ENCODE peak calls at places on chromosomes 6 and 20, in five cellular contexts. Z is left ventricle myocardium superior; R is iPS DF 6.9; B is activated CD4-positive, alpha-beta T cell treated with anti-CD3 and anti-CD28 coated beads, Interleukin-2, amount 50 U/mL, for 4 hours; M is cardiac fibroblast. W is an unnamed sample.

GRCh38 chr20:59725476-59726119 is 121.3 kb downstream of the PHACTR3 start:
- DNase-seq in M (no peak), Z (no peak), B (no peak), R (no peak), W (no peak)

GRCh38 chr6:168559574-168560098 is 118.7 kb downstream of the SMOC2 start:
- DNase-seq in M (peak), B (no peak), Z (no peak), R (no peak), W (no peak)

GRCh38 chr6:20805027-20805426 is 270.8 kb downstream of the CDKAL1 start:
- DNase-seq in Z (no peak), B (no peak), M (no peak), R (no peak), W (no peak)

GRCh38 chr20:38308047-38308438 is 4.1 kb downstream of the BPI start:
- DNase-seq in Z (no peak), R (no peak), B (no peak), M (no peak), W (no peak)

GRCh38 chr6:105192707-105193465 is 13.1 kb upstream of the POPDC3 start:
- DNase-seq in Z (no peak), M (peak), B (no peak), R (no peak), W (no peak)

GRCh38 chr6:147274776-147275175 is 70.6 kb downstream of the STXBP5 start:
- DNase-seq in M (no peak), R (no peak), Z (no peak), B (no peak), W (no peak)

GRCh38 chr6:126086560-126086959 is 100.2 kb downstream of the TRMT11 start:
- DNase-seq in R (no peak), M (no peak), Z (no peak), B (no peak), W (no peak)

GRCh38 chr6:37663016-37663810 is 34.5 kb downstream of the MDGA1 start:
- DNase-seq in Z (no peak), R (no peak), M (peak), B (no peak), W (no peak)

GRCh38 chr6:78999737-79000136 is 78.3 kb downstream of the PHIP start:
- DNase-seq in B (no peak), Z (no peak), R (no peak), M (peak), W (no peak)

GRCh38 chr20:3777726-3778629 is 3.3 kb downstream of the SPEF1 start:
- DNase-seq in Z (peak), B (no peak), R (no peak), M (peak), W (no peak)

GRCh38 chr6:90103056-90103793 is 193.4 kb downstream of the BACH2 start:
- DNase-seq in R (no peak), B (no peak), Z (no peak), M (no peak), W (no peak)

W was measured in stimulated activated CD8-positive, alpha-beta memory T cell treated with anti-CD3 and anti-CD28 coated beads, Interleukin-7, amount 100 ng/mL, for 4 hours.